ENCODE peak calls at places on chromosomes 12 and 14, in four cellular contexts. H is colonic mucosa, N is kidney tubule cell, R is T-cell. Q is an unnamed sample.

GRCh38 chr12:122473543-122474323 is 27.0 kb downstream of the ZCCHC8 start:
- DNase-seq in H (no peak), N (no peak), R (no peak), Q (peak)

GRCh38 chr12:74365178-74365964 is 172.3 kb upstream of the ATXN7L3B start:
- DNase-seq in H (no peak), N (peak), R (no peak), Q (peak)

GRCh38 chr12:14643247-14643646 is 53.2 kb downstream of the GUCY2C start:
- DNase-seq in H (no peak), N (peak), R (no peak), Q (peak)

GRCh38 chr12:87266305-87266704 is 762.9 kb downstream of the C12orf50 start:
- DNase-seq in H (no peak), N (peak), R (no peak), Q (no peak)

GRCh38 chr12:45435945-45436710 is 220.2 kb downstream of the ANO6 start:
- DNase-seq in H (no peak), N (peak), R (no peak), Q (peak)

GRCh38 chr14:90398315-90398811 is 1.5 kb downstream of the CALM1 start:
- DNase-seq in H (peak), N (peak), R (peak), Q (no peak)

GRCh38 chr14:45990252-45990651 is 661.3 kb downstream of the RPL10L start:
- DNase-seq in H (no peak), N (no peak), R (no peak), Q (no peak)

GRCh38 chr14:69629225-69630127 is 18.1 kb downstream of the SUSD6 start:
- DNase-seq in H (no peak), N (peak), R (no peak), Q (no peak)

GRCh38 chr12:110244829-110245228 is 36.2 kb upstream of the ATP2A2 start:
- DNase-seq in H (no peak), N (no peak), R (no peak), Q (no peak)

Q was measured in RPMI7951.